ENCODE peak calls at places on chromosome 18, in nine cellular contexts. V is NCI-H774, Y is T-helper 2 cell, X is NT2/D1, M is neuronal stem cell, P is HT1080, T is nephron progenitor cell, O is tibial artery, N is amniotic stem cell. Q is an unnamed sample.

GRCh38 chr18:63216911-63217311 is 102.7 kb downstream of the BCL2 start:
- DNase-seq in V (peak), Y (no peak), X (no peak), M (no peak), P (no peak), T (no peak), O (no peak), N (no peak), Q (no peak)

GRCh38 chr18:654601-655000 is 2.9 kb upstream of the TYMS start:
- DNase-seq in V (no peak), Y (no peak), X (no peak), M (no peak), P (no peak), T (no peak), O (no peak), N (no peak), Q (no peak)

GRCh38 chr18:2502880-2503279 is 68.4 kb downstream of the METTL4 start:
- DNase-seq in V (no peak), Y (no peak), X (no peak), M (no peak), P (no peak), T (no peak), O (no peak), N (no peak), Q (no peak)

GRCh38 chr18:48918660-48919415 is 31.9 kb downstream of the SMAD7 start:
- DNase-seq in V (no peak), Y (no peak), X (no peak), M (no peak), P (no peak), T (no peak), O (peak), N (no peak), Q (no peak)

GRCh38 chr18:46068763-46069162 is 3.3 kb downstream of the PSTPIP2 start:
- DNase-seq in V (no peak), Y (no peak), X (no peak), M (no peak), P (no peak), T (no peak), O (no peak), N (no peak), Q (no peak)

GRCh38 chr18:38007931-38008330 is 442.3 kb upstream of the CELF4 start:
- DNase-seq in V (no peak), Y (no peak), X (no peak), M (no peak), P (peak), T (no peak), O (no peak), N (no peak), Q (no peak)

GRCh38 chr18:76349067-76349715 is 145.9 kb downstream of the ZNF516 start:
- DNase-seq in V (peak), Y (no peak), X (peak), M (peak), P (peak), T (peak), O (no peak), N (peak), Q (peak)

GRCh38 chr18:31197676-31198075 is 35.0 kb upstream of the DSC1 start:
- DNase-seq in V (no peak), Y (no peak), X (no peak), M (no peak), P (peak), T (no peak), O (no peak), N (no peak), Q (no peak)

GRCh38 chr18:24734058-24734457 is 273.6 kb downstream of the HRH4 start:
- DNase-seq in V (no peak), Y (no peak), X (no peak), M (no peak), P (peak), T (peak), O (no peak), N (no peak), Q (no peak)

GRCh38 chr18:62177271-62177670 is 9.6 kb downstream of the PIGN start:
- DNase-seq in V (no peak), Y (no peak), X (no peak), M (no peak), P (no peak), T (no peak), O (no peak), N (no peak), Q (no peak)

GRCh38 chr18:13381907-13382682 is 163.5 kb downstream of the LDLRAD4 start:
- DNase-seq in V (peak), Y (no peak), X (no peak), M (no peak), P (no peak), T (peak), O (peak), N (no peak), Q (no peak)

GRCh38 chr18:55743701-55744100 is 155.7 kb upstream of the TCF4 start:
- DNase-seq in V (no peak), Y (no peak), X (no peak), M (no peak), P (no peak), T (no peak), O (no peak), N (no peak), Q (no peak)

GRCh38 chr18:2337552-2338141 is 233.7 kb downstream of the METTL4 start:
- DNase-seq in V (no peak), Y (peak), X (no peak), M (no peak), P (peak), T (no peak), O (no peak), N (no peak), Q (peak)

GRCh38 chr18:13368080-13368813 is 149.7 kb downstream of the LDLRAD4 start:
- DNase-seq in V (no peak), Y (no peak), X (no peak), M (no peak), P (no peak), T (no peak), O (no peak), N (no peak), Q (no peak)

GRCh38 chr18:3286165-3286564 is 24.2 kb downstream of the MYL12B start:
- DNase-seq in V (no peak), Y (no peak), X (no peak), M (no peak), P (no peak), T (no peak), O (no peak), N (no peak), Q (no peak)

GRCh38 chr18:46301571-46301970 is 197.4 kb downstream of the HAUS1 start:
- DNase-seq in V (no peak), Y (no peak), X (no peak), M (no peak), P (no peak), T (no peak), O (peak), N (no peak), Q (no peak)

GRCh38 chr18:48767090-48767670 is 183.6 kb downstream of the SMAD7 start:
- DNase-seq in V (no peak), Y (no peak), X (no peak), M (no peak), P (no peak), T (peak), O (no peak), N (no peak), Q (no peak)

GRCh38 chr18:36015629-36016028 is 43.1 kb downstream of the RMP24 start:
- DNase-seq in V (no peak), Y (no peak), X (no peak), M (no peak), P (no peak), T (no peak), O (no peak), N (no peak), Q (no peak)

GRCh38 chr18:28063181-28063790 is 113.6 kb downstream of the CDH2 start:
- DNase-seq in V (no peak), Y (no peak), X (no peak), M (no peak), P (peak), T (no peak), O (no peak), N (peak), Q (no peak)

GRCh38 chr18:59744271-59744721 is 47.1 kb upstream of the CCBE1 start:
- DNase-seq in V (no peak), Y (no peak), X (no peak), M (no peak), P (peak), T (no peak), O (no peak), N (peak), Q (no peak)

GRCh38 chr18:47397671-47398319 is 146.3 kb upstream of the SKOR2 start:
- DNase-seq in V (no peak), Y (no peak), X (peak), M (no peak), P (no peak), T (peak), O (no peak), N (no peak), Q (no peak)

GRCh38 chr18:28080876-28081300 is 96.0 kb downstream of the CDH2 start:
- DNase-seq in V (no peak), Y (no peak), X (no peak), M (no peak), P (no peak), T (no peak), O (no peak), N (no peak), Q (no peak)

GRCh38 chr18:78611869-78612268 is 367.7 kb upstream of the SALL3 start:
- DNase-seq in V (no peak), Y (no peak), X (no peak), M (no peak), P (no peak), T (no peak), O (no peak), N (no peak), Q (no peak)

GRCh38 chr18:60943297-60943696 is 389.9 kb upstream of the CDH20 start:
- DNase-seq in V (no peak), Y (no peak), X (no peak), M (no peak), P (no peak), T (no peak), O (no peak), N (no peak), Q (no peak)

GRCh38 chr18:61323951-61324350 is 9.3 kb upstream of the CDH20 start:
- DNase-seq in V (no peak), Y (no peak), X (no peak), M (no peak), P (no peak), T (no peak), O (no peak), N (no peak), Q (no peak)

GRCh38 chr18:56323673-56324072 is 314.7 kb downstream of the TXNL1 start:
- DNase-seq in V (no peak), Y (no peak), X (no peak), M (no peak), P (no peak), T (no peak), O (no peak), N (no peak), Q (no peak)

GRCh38 chr18:76532875-76533274 is 37.8 kb upstream of the ZNF516 start:
- DNase-seq in V (no peak), Y (no peak), X (no peak), M (no peak), P (no peak), T (no peak), O (no peak), N (no peak), Q (no peak)

GRCh38 chr18:52536039-52536438 is 196.0 kb downstream of the DCC start:
- DNase-seq in V (no peak), Y (no peak), X (no peak), M (no peak), P (peak), T (no peak), O (no peak), N (no peak), Q (no peak)

GRCh38 chr18:25787281-25787680 is 303.1 kb downstream of the SS18 start:
- DNase-seq in V (no peak), Y (no peak), X (no peak), M (no peak), P (no peak), T (peak), O (no peak), N (no peak), Q (no peak)

GRCh38 chr18:31393286-31393685 is 16.7 kb downstream of the DSG4 start:
- DNase-seq in V (no peak), Y (no peak), X (no peak), M (no peak), P (no peak), T (no peak), O (no peak), N (no peak), Q (no peak)

GRCh38 chr18:29840101-29840500 is 1202.4 kb downstream of the DSC3 start:
- DNase-seq in V (no peak), Y (no peak), X (no peak), M (no peak), P (peak), T (no peak), O (no peak), N (no peak), Q (no peak)